ENCODE peak calls at places on chromosomes 16 and 17, in ten cellular contexts. D, Z, K, E, C, Q, U, T, N and H are unnamed samples.

GRCh38 chr17:29078183-29079045 is 35.5 kb downstream of the PIPOX start:
- DNase-seq in U (peak; percentile 32), C (peak; percentile 21), Z (no peak), D (peak; percentile 55), K (no peak), N (no peak), E (no peak), Q (no peak), T (no peak), H (no peak)

GRCh38 chr17:19762515-19762961 is 14.4 kb upstream of the ALDH3A1 start:
- DNase-seq in N (peak; percentile 89), D (peak; percentile 59), K (peak; percentile 81), Q (peak; percentile 97), E (peak; percentile 85), U (peak; percentile 80), Z (no peak), C (peak; percentile 80), T (peak; percentile 38), H (no peak)

GRCh38 chr17:67867591-67867990 is 42.3 kb downstream of the BPTF start:
- DNase-seq in Z (no peak), T (no peak), K (no peak), N (no peak), Q (no peak), E (no peak), D (no peak), U (no peak), C (no peak), H (no peak)

GRCh38 chr16:73265124-73265838 is 217.4 kb upstream of the ZFHX3 start:
- DNase-seq in D (no peak), Q (no peak), E (no peak), K (no peak), T (no peak), Z (no peak), C (no peak), U (no peak), N (no peak), H (no peak)

GRCh38 chr16:81107506-81107905 is 11.3 kb upstream of the GCSH start:
- DNase-seq in N (no peak), Q (no peak), E (no peak), C (no peak), T (no peak), K (no peak), Z (no peak), D (no peak), U (no peak), H (no peak)

GRCh38 chr17:50889528-50890118 is 23.5 kb upstream of the TOB1 start:
- DNase-seq in K (no peak), E (no peak), U (no peak), T (no peak), C (no peak), Q (no peak), D (no peak), Z (no peak), N (peak; percentile 41), H (no peak)

GRCh38 chr17:57955183-57955952 is at the start of gene CUEDC1:
- DNase-seq in Z (no peak), T (peak; percentile 67), E (peak; percentile 83), C (peak; percentile 81), N (no peak), U (peak; percentile 68), D (peak; percentile 79), K (peak; percentile 93), Q (peak; percentile 76), H (no peak)

GRCh38 chr17:65455972-65456343 is 105.5 kb downstream of the AXIN2 start:
- DNase-seq in E (peak; percentile 30), Z (no peak), T (peak; percentile 18), C (peak; percentile 29), Q (no peak), U (no peak), D (peak; percentile 84), K (no peak), N (no peak), H (no peak)

DNA sequence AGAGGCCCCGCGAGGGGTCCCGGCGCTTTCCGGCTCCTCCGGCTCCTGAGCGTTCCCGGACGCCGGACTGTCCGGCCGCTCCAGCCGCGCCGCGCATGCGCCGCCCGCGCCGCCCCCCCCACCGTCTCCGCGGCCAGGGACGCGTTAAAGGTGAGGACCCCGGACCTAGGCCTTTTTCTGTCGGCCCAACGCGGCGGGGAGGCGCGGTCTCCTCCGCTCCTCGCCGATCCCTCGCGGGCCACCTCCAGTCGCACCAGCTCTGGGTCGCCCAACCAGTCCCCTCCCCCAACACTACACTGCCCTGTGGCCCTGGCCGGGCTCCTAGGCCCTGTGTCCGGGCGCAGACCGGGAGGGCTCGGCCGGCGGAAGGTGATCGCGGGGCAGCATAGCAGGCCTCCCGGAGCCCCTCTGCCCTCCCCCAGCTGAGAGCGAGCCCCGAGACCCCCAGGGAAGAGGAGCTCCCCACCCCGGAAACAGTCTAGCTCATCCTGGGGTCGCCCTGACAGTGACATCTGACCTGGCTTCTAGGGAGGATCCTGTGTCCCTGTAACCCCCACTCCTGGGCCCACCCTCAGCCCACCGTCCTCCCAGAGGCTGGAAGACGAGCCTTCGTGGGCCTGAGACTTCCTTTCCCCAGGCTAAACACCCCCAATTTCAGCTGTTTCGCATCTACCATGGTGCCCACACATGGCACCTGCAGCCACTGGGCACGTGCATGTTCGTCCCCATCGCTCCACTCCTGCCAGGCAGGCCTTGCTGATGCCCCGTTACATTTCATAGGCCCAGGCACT is 14.7 kb upstream of the BCAR1 start:
- DNase-seq in C (peak; percentile 79), D (peak; percentile 86), E (peak; percentile 88), U (peak; percentile 81), Q (peak; percentile 85), T (peak; percentile 37), Z (no peak), N (peak; percentile 83), K (peak; percentile 90), H (no peak)
- TF ChIP-seq POLR2A in C (peak; percentile 72), D (peak; percentile 98), E (peak; percentile 64), U (no peak), Q (peak; percentile 53), T (peak; percentile 53), Z (peak; percentile 71), N (no peak), K (no peak), H (no peak)

GRCh38 chr17:44778656-44779210 is 19.9 kb downstream of the ADAM11 start:
- DNase-seq in D (no peak), C (no peak), U (no peak), Q (no peak), Z (no peak), N (no peak), T (no peak), K (no peak), E (no peak), H (no peak)

GRCh38 chr17:44780845-44781480 is 22.2 kb downstream of the ADAM11 start:
- DNase-seq in C (no peak), E (no peak), Q (no peak), D (no peak), U (no peak), N (no peak), K (no peak), Z (no peak), T (no peak), H (no peak)

GRCh38 chr17:44780161-44780560 is 21.4 kb downstream of the ADAM11 start:
- DNase-seq in U (no peak), K (no peak), C (no peak), Z (no peak), N (no peak), E (no peak), D (no peak), Q (no peak), T (no peak), H (no peak)

GRCh38 chr17:44777394-44778348 is 18.9 kb downstream of the ADAM11 start:
- DNase-seq in Q (no peak), C (no peak), T (no peak), U (no peak), N (no peak), E (no peak), K (no peak), D (no peak), Z (no peak), H (no peak)

DNA sequence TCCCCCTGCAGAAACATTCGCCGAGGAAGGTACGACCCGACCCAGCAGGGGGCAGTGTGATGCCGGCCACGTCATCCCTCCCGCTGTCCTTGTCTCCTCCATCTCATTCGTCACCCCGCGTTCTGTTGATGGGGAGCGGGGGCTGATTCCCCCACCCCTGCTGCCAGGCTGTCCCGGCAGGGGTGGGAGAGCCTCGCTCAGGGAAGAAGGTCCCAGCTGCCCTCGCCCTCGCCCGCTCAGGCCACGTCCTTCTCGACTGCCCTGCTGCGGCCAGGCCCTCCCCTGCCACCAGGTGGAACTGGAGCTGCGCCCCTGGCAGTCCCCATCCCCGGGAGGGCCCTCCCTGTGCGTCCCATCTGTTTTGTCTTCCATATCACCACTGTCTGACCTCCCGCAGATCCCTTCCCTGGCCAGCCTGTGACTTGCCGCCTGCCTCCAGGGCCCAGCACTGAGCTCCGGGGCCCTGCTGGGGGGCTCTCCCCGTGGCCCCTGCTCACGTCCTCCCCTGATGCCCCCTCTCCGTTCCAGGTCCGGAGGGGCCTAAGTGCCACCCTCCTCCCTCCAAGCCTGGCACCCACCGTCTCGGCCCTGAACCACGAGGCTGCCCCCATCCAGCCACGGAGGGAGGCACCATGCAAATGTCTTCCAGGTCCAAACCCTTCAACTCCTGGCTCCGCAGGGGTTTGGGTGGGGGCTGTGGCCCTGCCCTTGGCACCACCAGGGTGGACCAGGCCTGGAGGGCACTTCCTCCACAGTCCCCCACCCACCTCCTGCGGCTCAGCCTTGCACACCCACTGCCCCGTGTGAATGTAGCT is 20.6 kb downstream of the ADAM11 start:
- DNase-seq in T (peak; percentile 63), U (peak; percentile 83), D (peak; percentile 51), C (peak; percentile 79), Z (peak; percentile 17), E (peak; percentile 80), N (no peak), K (peak; percentile 93), Q (peak; percentile 95), H (peak; percentile 94)
- H3K4me3 ChIP-seq in T (peak overlapping the region; percentile 11), U (no peak overlapping the region), D (peak overlapping the region; percentile 46), C (no peak overlapping the region), Z (no peak overlapping the region), E (peak overlapping the region; percentile 35), N (peak overlapping the region; percentile 31), K (peak overlapping the region; percentile 31), Q (peak overlapping the region; percentile 53), H (no peak overlapping the region)

DNA sequence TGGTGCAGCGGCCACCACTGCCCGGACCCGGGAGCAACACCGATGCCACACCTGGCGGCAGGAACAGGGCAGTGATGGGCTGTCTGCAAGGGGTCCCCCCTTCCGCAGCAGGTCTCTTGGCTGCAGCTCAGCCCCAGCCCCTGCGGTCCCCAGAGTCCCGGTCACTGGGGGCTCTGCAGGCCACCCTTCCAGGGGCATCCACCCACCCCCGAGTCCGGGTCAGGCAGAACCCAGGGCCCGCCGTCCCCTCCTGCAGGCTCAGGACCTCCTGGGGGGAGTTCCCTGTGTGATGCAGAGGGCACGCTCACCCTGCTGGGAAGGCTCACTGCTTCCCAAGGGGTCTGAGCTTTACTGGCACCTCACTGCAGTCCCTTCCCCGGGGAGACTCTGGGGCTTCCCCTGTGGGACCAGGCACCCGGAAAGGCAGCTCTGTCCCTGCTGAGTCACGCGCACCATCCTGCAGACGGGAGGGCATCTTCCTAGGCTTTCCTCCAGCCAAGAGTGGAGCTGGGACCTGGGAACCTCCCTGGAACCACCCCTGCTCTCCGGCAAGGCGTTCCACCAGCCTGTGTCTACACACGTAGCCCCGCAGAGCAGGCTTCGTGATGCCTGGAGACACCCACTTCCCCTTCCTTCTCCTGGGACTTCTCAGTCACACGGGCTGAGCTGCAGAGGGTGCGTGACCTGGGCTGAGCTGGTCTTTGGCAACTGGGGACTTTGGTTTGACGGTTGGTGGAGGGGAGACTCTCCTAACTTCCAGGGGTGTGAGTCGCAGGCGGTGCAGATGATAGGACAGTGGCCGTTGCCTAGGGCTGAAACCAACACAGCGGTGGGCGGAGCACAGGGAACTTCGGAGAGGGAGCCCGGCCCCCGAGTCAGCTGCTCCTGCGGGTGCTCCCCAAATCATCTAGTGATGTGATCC is 23.4 kb downstream of the SLC25A10 start:
- DNase-seq in N (no peak), Q (peak; percentile 63), C (peak; percentile 33), T (peak; percentile 49), E (no peak), K (peak; percentile 65), U (no peak), Z (peak; percentile 26), D (no peak), H (peak; percentile 62)
- TF ChIP-seq POLR2A in N (no peak), Q (no peak), C (no peak), T (peak; percentile 17), E (no peak), K (no peak), U (no peak), Z (no peak), D (no peak), H (no peak)

GRCh38 chr17:2478446-2478845 is 33.2 kb downstream of the METTL16 start:
- DNase-seq in D (no peak), U (no peak), C (no peak), N (no peak), E (no peak), Q (no peak), T (no peak), K (no peak), Z (no peak), H (no peak)

GRCh38 chr17:2482218-2482617 is 29.5 kb downstream of the METTL16 start:
- DNase-seq in Z (no peak), D (no peak), K (no peak), N (no peak), E (no peak), Q (no peak), C (no peak), T (no peak), U (no peak), H (no peak)

GRCh38 chr17:2484876-2485275 is 26.8 kb downstream of the METTL16 start:
- DNase-seq in C (no peak), N (no peak), Z (no peak), T (peak; percentile 23), D (no peak), E (no peak), K (no peak), U (no peak), Q (no peak), H (no peak)

GRCh38 chr17:2483084-2483483 is 28.6 kb downstream of the METTL16 start:
- DNase-seq in N (no peak), E (no peak), Q (no peak), U (no peak), C (no peak), D (no peak), T (no peak), Z (no peak), K (no peak), H (no peak)

GRCh38 chr17:2481760-2482159 is 29.9 kb downstream of the METTL16 start:
- DNase-seq in T (no peak), Q (no peak), C (no peak), N (no peak), E (no peak), U (no peak), Z (no peak), K (no peak), D (no peak), H (no peak)
- H3K4me3 ChIP-seq in T (no peak overlapping the region), Q (no peak overlapping the region), C (no peak overlapping the region), N (no peak overlapping the region), E (no peak overlapping the region), U (no peak overlapping the region), Z (no peak overlapping the region), K (no peak overlapping the region), D (no peak overlapping the region), H (no peak overlapping the region)